ENCODE peak calls at places on chromosomes 12 and 14, in seven cellular contexts. One of them, this sample, is unnamed.

GRCh38 chr12:54357802-54358619 is 6.3 kb downstream of the GPR84 start:
- DNase-seq in AG09309: no peak
- DNase-seq in upper lobe of left lung: no peak
- DNase-seq in COLO829: no peak
- DNase-seq in mesothelial cell of epicardium: no peak
- DNase-seq in dermis microvascular lymphatic vessel endothelial cell: peak
- DNase-seq in A549: no peak
- DNase-seq in this sample: no peak

GRCh38 chr12:12333407-12333831 is 16.6 kb downstream of the MANSC1 start:
- DNase-seq in AG09309: no peak
- DNase-seq in mesothelial cell of epicardium: no peak
- DNase-seq in A549: no peak
- DNase-seq in upper lobe of left lung: no peak
- DNase-seq in COLO829: no peak
- DNase-seq in dermis microvascular lymphatic vessel endothelial cell: peak
- DNase-seq in this sample: no peak

GRCh38 chr14:102262894-102263462 is 42.0 kb downstream of the MOK start:
- DNase-seq in dermis microvascular lymphatic vessel endothelial cell: peak
- DNase-seq in AG09309: no peak
- DNase-seq in mesothelial cell of epicardium: peak
- DNase-seq in COLO829: peak
- DNase-seq in upper lobe of left lung: peak
- DNase-seq in A549: peak
- DNase-seq in this sample: no peak

GRCh38 chr12:27330846-27331245 is 1.8 kb upstream of the BMAL2 start:
- DNase-seq in upper lobe of left lung: no peak
- DNase-seq in COLO829: no peak
- DNase-seq in A549: no peak
- DNase-seq in mesothelial cell of epicardium: no peak
- DNase-seq in AG09309: no peak
- DNase-seq in dermis microvascular lymphatic vessel endothelial cell: no peak
- DNase-seq in this sample: no peak

GRCh38 chr12:29782285-29782820 is 1.4 kb downstream of the TMTC1 start:
- DNase-seq in upper lobe of left lung: no peak
- DNase-seq in mesothelial cell of epicardium: no peak
- DNase-seq in COLO829: no peak
- DNase-seq in AG09309: peak
- DNase-seq in dermis microvascular lymphatic vessel endothelial cell: peak
- DNase-seq in A549: no peak
- DNase-seq in this sample: no peak

GRCh38 chr12:53231859-53232640 is at the start of gene RARG:
- DNase-seq in upper lobe of left lung: peak
- DNase-seq in mesothelial cell of epicardium: peak
- DNase-seq in dermis microvascular lymphatic vessel endothelial cell: no peak
- DNase-seq in A549: peak
- DNase-seq in AG09309: no peak
- DNase-seq in COLO829: no peak
- DNase-seq in this sample: peak

GRCh38 chr14:93818857-93819256 is 30.6 kb upstream of the PRIMA1 start:
- DNase-seq in dermis microvascular lymphatic vessel endothelial cell: no peak
- DNase-seq in mesothelial cell of epicardium: no peak
- DNase-seq in upper lobe of left lung: no peak
- DNase-seq in A549: no peak
- DNase-seq in COLO829: no peak
- DNase-seq in AG09309: no peak
- DNase-seq in this sample: no peak

GRCh38 chr12:131527092-131527491 is 183.8 kb upstream of the SFSWAP start:
- DNase-seq in upper lobe of left lung: peak
- DNase-seq in A549: no peak
- DNase-seq in mesothelial cell of epicardium: no peak
- DNase-seq in dermis microvascular lymphatic vessel endothelial cell: no peak
- DNase-seq in AG09309: no peak
- DNase-seq in COLO829: no peak
- DNase-seq in this sample: no peak

GRCh38 chr12:67068204-67068731 is 200.9 kb upstream of the CAND1 start:
- DNase-seq in upper lobe of left lung: no peak
- DNase-seq in AG09309: no peak
- DNase-seq in mesothelial cell of epicardium: peak
- DNase-seq in COLO829: no peak
- DNase-seq in A549: no peak
- DNase-seq in dermis microvascular lymphatic vessel endothelial cell: no peak
- DNase-seq in this sample: peak

GRCh38 chr14:30988509-30988908 is 36.9 kb upstream of the AP4S1 start:
- DNase-seq in COLO829: no peak
- DNase-seq in dermis microvascular lymphatic vessel endothelial cell: peak
- DNase-seq in AG09309: no peak
- DNase-seq in upper lobe of left lung: no peak
- DNase-seq in A549: no peak
- DNase-seq in mesothelial cell of epicardium: no peak
- DNase-seq in this sample: no peak

GRCh38 chr12:21334100-21334499 is 617 bp downstream of the SLCO1A2 start:
- DNase-seq in dermis microvascular lymphatic vessel endothelial cell: no peak
- DNase-seq in COLO829: no peak
- DNase-seq in upper lobe of left lung: no peak
- DNase-seq in AG09309: no peak
- DNase-seq in mesothelial cell of epicardium: no peak
- DNase-seq in A549: no peak
- DNase-seq in this sample: no peak

GRCh38 chr12:43148711-43149110 is 403.3 kb downstream of the ADAMTS20 start:
- DNase-seq in mesothelial cell of epicardium: no peak
- DNase-seq in A549: no peak
- DNase-seq in COLO829: no peak
- DNase-seq in upper lobe of left lung: no peak
- DNase-seq in dermis microvascular lymphatic vessel endothelial cell: no peak
- DNase-seq in AG09309: no peak
- DNase-seq in this sample: no peak

GRCh38 chr12:4962539-4963486 is 53.1 kb downstream of the KCNA1 start:
- DNase-seq in mesothelial cell of epicardium: no peak
- DNase-seq in A549: no peak
- DNase-seq in AG09309: no peak
- DNase-seq in upper lobe of left lung: no peak
- DNase-seq in COLO829: no peak
- DNase-seq in dermis microvascular lymphatic vessel endothelial cell: no peak
- DNase-seq in this sample: no peak